ENCODE peak calls at places on chromosomes 12 and 14, in five cellular contexts. G, N, Y, W and P are unnamed samples.

GRCh38 chr14:60323199-60323891 is 74.3 kb downstream of the PPM1A start:
- DNase-seq in W (no peak), Y (no peak), N (no peak), G (no peak), P (no peak)

GRCh38 chr12:62435337-62436163 is 31.1 kb upstream of the MON2 start:
- DNase-seq in G (peak), N (peak), Y (peak), W (peak), P (no peak)

GRCh38 chr12:123223241-123223668 is 9.7 kb downstream of the MPHOSPH9 start:
- DNase-seq in W (peak), N (no peak), G (no peak), Y (no peak), P (no peak)

GRCh38 chr14:52111583-52111982 is 42.7 kb upstream of the NID2 start:
- DNase-seq in Y (no peak), W (no peak), G (peak), N (peak), P (no peak)

GRCh38 chr14:48323655-48324054 is 648.2 kb upstream of the MDGA2 start:
- DNase-seq in N (peak), G (peak), Y (no peak), W (no peak), P (no peak)

GRCh38 chr14:34926552-34926951 is 51.4 kb upstream of the BAZ1A start:
- DNase-seq in N (no peak), Y (no peak), G (no peak), W (no peak), P (no peak)

GRCh38 chr14:75514673-75515630 is 7.3 kb upstream of the BATF start:
- DNase-seq in Y (peak), N (peak), G (no peak), W (peak), P (no peak)

GRCh38 chr12:63882844-63883243 is 38.3 kb downstream of the SRGAP1 start:
- DNase-seq in W (no peak), G (no peak), N (peak), Y (no peak), P (no peak)

GRCh38 chr12:1122803-1123202 is 131.8 kb downstream of the ERC1 start:
- DNase-seq in W (no peak), G (no peak), Y (no peak), N (no peak), P (no peak)

GRCh38 chr14:93269341-93270068 is 62.4 kb downstream of the UBR7 start:
- DNase-seq in N (peak), G (peak), W (no peak), Y (no peak), P (no peak)

GRCh38 chr14:56189306-56189705 is 71.1 kb downstream of the PELI2 start:
- DNase-seq in Y (no peak), W (no peak), G (no peak), N (peak), P (no peak)

GRCh38 chr14:37320106-37320505 is 122.4 kb downstream of the MIPOL1 start:
- DNase-seq in W (no peak), Y (no peak), N (peak), G (no peak), P (no peak)

GRCh38 chr12:120885521-120885920 is 18.6 kb downstream of the SPPL3 start:
- DNase-seq in N (no peak), Y (no peak), G (no peak), W (no peak), P (no peak)

GRCh38 chr12:130961921-130962326 is 8.2 kb downstream of the ADGRD1 start:
- DNase-seq in N (no peak), Y (no peak), W (no peak), G (no peak), P (no peak)

GRCh38 chr12:10491766-10492165 is 13.9 kb upstream of the EIF2S3B start:
- DNase-seq in Y (no peak), N (no peak), G (no peak), W (no peak), P (no peak)

GRCh38 chr12:53079226-53080117 is at the start of gene SPRYD3:
- DNase-seq in G (peak), W (peak), N (peak), Y (peak), P (peak)

GRCh38 chr12:24596768-24597388 is 352.0 kb downstream of the BCAT1 start:
- DNase-seq in Y (no peak), N (peak), G (no peak), W (peak), P (no peak)

GRCh38 chr14:22802860-22803562 is 12.2 kb downstream of the SLC7A7 start:
- DNase-seq in G (no peak), N (no peak), W (no peak), Y (peak), P (no peak)

GRCh38 chr12:46952880-46953517 is 126.4 kb upstream of the PCED1B start:
- DNase-seq in W (no peak), N (no peak), G (no peak), Y (no peak), P (no peak)

GRCh38 chr12:13896063-13896626 is 85.3 kb downstream of the GRIN2B start:
- DNase-seq in N (no peak), Y (no peak), G (no peak), W (no peak), P (no peak)

GRCh38 chr12:121787063-121787774 is 6.3 kb downstream of the RHOF start:
- DNase-seq in Y (peak), N (no peak), G (no peak), W (no peak), P (no peak)

GRCh38 chr14:80536456-80536855 is 325.2 kb upstream of the DIO2 start:
- DNase-seq in W (no peak), Y (no peak), N (peak), G (no peak), P (no peak)

GRCh38 chr12:47218191-47218654 is 138.5 kb upstream of the AMIGO2 start:
- DNase-seq in G (no peak), W (no peak), Y (no peak), N (no peak), P (no peak)

GRCh38 chr12:94260017-94260416 is 111.6 kb downstream of the PLXNC1 start:
- DNase-seq in N (no peak), W (no peak), Y (no peak), G (no peak), P (no peak)

GRCh38 chr14:38536376-38537038 is 280.6 kb upstream of the CLEC14A start:
- DNase-seq in W (no peak), N (no peak), G (no peak), Y (no peak), P (no peak)

GRCh38 chr12:4421590-4422031 is 24.0 kb downstream of the FGF6 start:
- DNase-seq in G (peak), N (peak), Y (no peak), W (peak), P (no peak)

GRCh38 chr12:120368789-120369475 is at the start of gene MSI1:
- DNase-seq in W (no peak), G (no peak), Y (no peak), N (no peak), P (no peak)

GRCh38 chr14:57461777-57462320 is 31.8 kb downstream of the CCDC198 start:
- DNase-seq in W (no peak), Y (no peak), G (no peak), N (no peak), P (no peak)

GRCh38 chr12:5565933-5566632 is 134.2 kb downstream of the NTF3 start:
- DNase-seq in N (no peak), W (no peak), Y (no peak), G (no peak), P (no peak)

GRCh38 chr12:120495723-120496352 is at the start of gene DYNLL1:
- DNase-seq in N (peak), W (peak), G (peak), Y (peak), P (peak)

GRCh38 chr12:46387697-46388096 is 15.1 kb upstream of the SLC38A2 start:
- DNase-seq in Y (peak), N (no peak), G (no peak), W (no peak), P (no peak)

GRCh38 chr14:81565441-81566290 is 32.0 kb upstream of the SEL1L start:
- DNase-seq in W (peak), N (peak), G (peak), Y (no peak), P (no peak)

GRCh38 chr14:57390806-57391562 is 598 bp downstream of the NAA30 start:
- DNase-seq in N (no peak), Y (peak), G (no peak), W (peak), P (peak)

GRCh38 chr12:570949-571794 is 92.1 kb downstream of the NINJ2 start:
- DNase-seq in W (no peak), G (no peak), Y (peak), N (peak), P (no peak)

GRCh38 chr12:123150273-123150803 is 552 bp downstream of the PITPNM2 start:
- DNase-seq in Y (peak), G (no peak), N (no peak), W (no peak), P (no peak)

GRCh38 chr14:20855652-20856291 is 35.4 kb upstream of the RNASE3 start:
- DNase-seq in W (peak), N (peak), Y (peak), G (peak), P (no peak)

DNA sequence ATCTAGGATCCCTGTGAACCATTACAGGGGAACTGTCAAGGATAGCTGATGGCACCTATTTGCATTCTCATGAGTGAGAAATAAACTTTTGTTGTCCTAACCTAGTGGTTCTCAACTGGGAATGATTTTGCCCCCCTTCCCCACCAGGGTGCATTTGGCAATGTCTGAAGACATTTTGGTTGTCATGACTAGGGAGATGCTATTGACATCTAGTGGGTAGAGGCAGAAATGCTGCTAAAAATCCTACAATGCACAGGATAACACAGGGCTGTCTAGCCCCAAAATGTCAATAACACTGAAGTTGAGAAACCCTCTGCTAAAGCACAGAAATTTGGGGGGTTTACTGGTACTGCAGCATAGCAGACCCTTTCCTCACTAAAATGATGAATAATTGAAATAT is 140.9 kb upstream of the SRRM4 start:
- DNase-seq in G (no peak), N (no peak), W (peak), Y (no peak), P (no peak)
- TF ChIP-seq CTCF in G (no peak), N (no peak), W (peak), Y (no peak), P (peak)

GRCh38 chr14:64762044-64763034 is 58.1 kb downstream of the PLEKHG3 start:
- DNase-seq in W (no peak), Y (peak), N (peak), G (peak), P (peak)

GRCh38 chr14:64760916-64761315 is 56.7 kb downstream of the PLEKHG3 start:
- DNase-seq in G (no peak), N (no peak), W (no peak), Y (peak), P (peak)

GRCh38 chr14:64760146-64760755 is 56.0 kb downstream of the PLEKHG3 start:
- DNase-seq in Y (peak), G (peak), N (peak), W (peak), P (peak)

GRCh38 chr14:64763089-64763782 is 59.0 kb downstream of the PLEKHG3 start:
- DNase-seq in W (no peak), Y (peak), G (no peak), N (no peak), P (peak)

DNA sequence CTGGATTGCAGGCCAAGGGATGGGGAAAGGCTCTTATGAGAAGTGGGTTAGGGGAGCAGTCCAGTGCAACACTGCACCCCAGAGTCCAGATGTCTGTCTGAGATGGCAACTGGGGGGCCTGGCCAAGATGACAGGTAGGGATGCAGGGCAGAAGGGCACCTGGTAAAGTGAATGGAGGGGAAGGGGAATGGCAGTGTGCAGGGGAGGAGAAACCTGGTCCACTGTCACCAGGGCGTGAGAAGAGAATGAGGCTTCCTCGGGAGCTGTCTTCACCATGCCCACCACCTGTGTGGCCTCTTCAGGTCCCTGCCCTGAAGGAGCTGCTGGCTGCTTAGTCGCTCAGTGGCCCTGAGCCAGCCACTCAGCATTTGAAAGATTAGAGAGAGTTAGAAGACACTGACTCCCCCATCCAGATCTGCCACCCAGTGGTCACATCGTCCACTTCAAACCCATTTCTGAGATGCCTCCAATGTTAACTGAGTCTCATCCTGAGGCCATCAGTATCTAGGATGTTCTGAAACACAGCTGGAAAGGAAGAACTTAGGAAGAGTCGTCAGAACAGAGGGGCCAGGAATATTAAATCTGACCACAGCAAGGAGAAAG is 57.3 kb downstream of the PLEKHG3 start:
- DNase-seq in N (peak), Y (peak), G (peak), W (no peak), P (peak)
- TF ChIP-seq CTCF in N (no peak), Y (no peak), G (no peak), W (no peak), P (peak)

DNA sequence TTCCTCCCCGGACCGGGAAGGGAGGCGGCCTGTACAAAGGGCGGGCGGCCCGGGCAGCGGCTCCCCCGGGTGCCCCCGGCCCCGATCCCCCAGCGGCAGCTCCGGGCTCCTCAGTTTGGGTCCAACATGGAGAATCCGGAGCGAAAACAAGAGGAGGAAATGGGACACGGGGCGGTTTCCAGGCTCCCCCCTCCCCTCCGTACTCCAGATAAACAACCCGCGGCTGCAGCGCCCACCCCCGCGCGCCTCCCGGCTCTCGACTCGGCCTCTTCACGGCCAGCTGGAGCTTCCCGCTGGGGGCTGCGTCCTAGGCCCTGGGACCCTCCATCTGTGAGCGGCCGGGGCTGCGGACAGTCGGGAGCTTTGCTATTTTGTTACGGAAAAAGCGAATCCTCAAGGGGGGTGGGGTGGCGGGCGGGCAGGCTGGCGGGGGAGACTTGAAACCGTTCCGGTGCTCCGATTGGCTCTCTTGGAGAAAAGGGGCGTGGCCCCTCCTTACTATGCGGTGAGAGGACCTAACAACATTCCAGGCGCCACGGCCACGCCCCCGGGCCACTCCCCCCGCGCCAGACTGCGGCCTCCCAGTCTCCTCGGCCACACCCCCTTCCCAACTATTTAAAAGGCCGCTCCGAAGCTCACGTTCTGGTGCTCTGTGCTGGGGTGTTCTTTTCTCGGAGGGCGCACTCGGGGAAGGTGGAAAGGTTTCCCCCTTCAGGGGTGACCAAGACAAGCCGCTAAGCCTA is at the start of gene CTDSP2:
- DNase-seq in Y (peak), N (peak), G (peak), W (peak), P (peak)
- TF ChIP-seq CTCF in Y (peak), N (no peak), G (no peak), W (no peak), P (peak)

GRCh38 chr12:116012757-116013156 is 264.7 kb downstream of the MED13L start:
- DNase-seq in G (no peak), W (no peak), Y (no peak), N (no peak), P (no peak)

GRCh38 chr12:116006141-116006540 is 271.4 kb downstream of the MED13L start:
- DNase-seq in Y (no peak), W (no peak), G (no peak), N (no peak), P (no peak)

GRCh38 chr12:116011217-116011616 is 266.3 kb downstream of the MED13L start:
- DNase-seq in G (no peak), Y (no peak), N (no peak), W (no peak), P (no peak)

GRCh38 chr12:116010467-116010866 is 267.0 kb downstream of the MED13L start:
- DNase-seq in G (no peak), W (no peak), Y (no peak), N (no peak), P (no peak)

GRCh38 chr12:116009805-116010204 is 267.7 kb downstream of the MED13L start:
- DNase-seq in W (no peak), N (peak), G (no peak), Y (no peak), P (no peak)
- TF ChIP-seq CTCF in W (no peak), N (peak), G (peak), Y (no peak), P (peak)

GRCh38 chr12:111024205-111024794 is 103.9 kb upstream of the MYL2 start:
- DNase-seq in G (peak), N (peak), Y (peak), W (peak), P (no peak)
- TF ChIP-seq CTCF in G (peak), N (peak), Y (peak), W (peak), P (peak)

DNA sequence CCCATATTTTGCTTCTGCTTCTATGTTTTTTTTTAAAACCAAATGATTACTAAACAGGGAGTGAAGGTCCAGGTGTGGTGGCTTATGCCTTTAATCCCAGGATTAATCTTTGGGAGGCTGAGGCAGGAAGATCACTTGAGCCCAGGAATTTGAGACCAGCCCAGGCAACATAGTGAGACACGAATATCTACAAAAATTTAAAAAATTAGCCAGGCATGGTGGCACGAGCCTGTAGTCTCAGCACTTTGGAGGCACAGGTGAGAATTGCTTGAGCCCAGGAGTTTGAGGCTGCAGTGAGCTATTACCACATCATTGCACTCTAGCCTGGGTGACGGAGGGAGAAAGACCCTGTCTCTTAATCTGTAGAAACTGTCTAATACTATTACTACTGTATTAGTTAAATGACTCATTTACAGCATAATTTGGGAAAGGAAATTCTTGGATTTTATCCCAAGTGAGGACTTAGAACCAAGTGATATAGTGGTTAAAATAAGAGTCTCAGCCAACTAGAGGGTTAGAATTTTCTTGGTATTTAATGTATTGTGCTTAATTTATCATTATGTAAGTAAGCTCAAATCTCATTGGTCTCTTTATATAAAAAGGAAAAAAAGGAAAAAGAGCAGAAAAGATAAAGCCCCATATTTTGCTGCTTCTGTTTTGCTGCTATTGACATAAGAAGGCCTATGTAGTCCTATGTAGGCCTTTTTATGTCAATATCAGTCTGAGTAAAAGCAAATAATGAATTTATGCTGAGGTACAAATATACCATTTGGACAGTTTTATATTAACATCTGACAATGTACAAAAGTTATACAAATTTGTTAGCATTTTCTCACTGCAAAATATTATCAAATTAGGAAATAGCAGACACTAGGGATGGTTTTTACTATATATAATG is 163.4 kb downstream of the RAD51B start:
- DNase-seq in N (peak), Y (no peak), G (no peak), W (no peak), P (no peak)
- TF ChIP-seq CTCF in N (no peak), Y (no peak), G (no peak), W (no peak), P (no peak)

DNA sequence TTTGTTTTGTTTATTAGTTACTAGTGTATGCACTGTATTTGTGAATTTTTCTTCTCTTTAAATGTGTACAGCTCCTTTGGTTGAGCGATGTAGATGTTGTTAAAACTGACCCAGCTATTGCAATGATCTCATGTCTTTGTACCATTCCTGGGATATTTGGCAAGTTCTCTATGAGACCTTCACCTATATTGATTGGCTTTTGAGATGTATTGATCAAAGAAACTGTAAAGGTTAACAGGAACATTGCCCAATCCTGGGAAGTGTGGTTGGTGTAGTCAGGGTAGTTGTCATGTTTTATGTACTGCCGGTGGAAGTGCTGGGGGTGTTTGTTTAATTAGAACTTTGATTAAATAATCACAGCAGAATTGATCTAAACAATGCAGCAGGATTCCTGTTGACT is 43.1 kb downstream of the ACSS3 start:
- DNase-seq in G (no peak), Y (no peak), W (no peak), N (no peak), P (no peak)
- TF ChIP-seq CTCF in G (no peak), Y (no peak), W (no peak), N (no peak), P (no peak)